ENCODE peak calls at places on chromosomes 12 and 14, in ten cellular contexts. I, D, W, V, F, O, G, X, Z and B are unnamed samples.

GRCh38 chr14:56247495-56248087 is 129.4 kb downstream of the PELI2 start:
- DNase-seq in I (no peak), D (peak; percentile 25), W (no peak), V (no peak), F (peak; percentile 18), O (no peak), G (no peak), X (no peak), Z (no peak), B (no peak)

GRCh38 chr14:100323121-100323941 is at the start of gene SLC25A47:
- DNase-seq in I (no peak), D (no peak), W (no peak), V (no peak), F (no peak), O (no peak), G (no peak), X (peak; percentile 46), Z (no peak), B (no peak)

GRCh38 chr12:113727651-113728061 is 238.5 kb downstream of the RBM19 start:
- DNase-seq in I (no peak), D (peak; percentile 54), W (peak; percentile 22), V (no peak), F (no peak), O (no peak), G (no peak), X (peak; percentile 74), Z (no peak), B (no peak)

GRCh38 chr12:68940731-68941130 is 7.8 kb upstream of the CPM start:
- DNase-seq in I (no peak), D (no peak), W (no peak), V (no peak), F (no peak), O (no peak), G (no peak), X (no peak), Z (no peak), B (no peak)

GRCh38 chr14:26841920-26842741 is 244.3 kb upstream of the NOVA1 start:
- DNase-seq in I (no peak), D (peak; percentile 97), W (peak; percentile 1), V (no peak), F (no peak), O (peak; percentile 38), G (peak; percentile 69), X (no peak), Z (peak; percentile 78), B (peak; percentile 85)

GRCh38 chr12:51973560-51973959 is 22.1 kb downstream of the ACVR1B start:
- DNase-seq in I (no peak), D (no peak), W (no peak), V (no peak), F (no peak), O (no peak), G (no peak), X (no peak), Z (no peak), B (no peak)

GRCh38 chr14:101358320-101358569 is 203.1 kb upstream of the DIO3 start:
- DNase-seq in I (no peak), D (no peak), W (no peak), V (no peak), F (no peak), O (no peak), G (no peak), X (no peak), Z (no peak), B (no peak)

GRCh38 chr14:99892406-99892805 is 99.2 kb downstream of the EML1 start:
- DNase-seq in I (no peak), D (peak; percentile 68), W (no peak), V (no peak), F (no peak), O (no peak), G (no peak), X (no peak), Z (no peak), B (no peak)

GRCh38 chr12:27337376-27337775 is 4.7 kb downstream of the BMAL2 start:
- DNase-seq in I (no peak), D (no peak), W (no peak), V (no peak), F (no peak), O (no peak), G (no peak), X (no peak), Z (no peak), B (no peak)

GRCh38 chr12:102316723-102317122 is 119.1 kb upstream of the PMCH start:
- DNase-seq in I (no peak), D (no peak), W (no peak), V (no peak), F (no peak), O (no peak), G (no peak), X (no peak), Z (no peak), B (no peak)

GRCh38 chr12:97396989-97397388 is 65.6 kb upstream of the RMST start:
- DNase-seq in I (no peak), D (no peak), W (no peak), V (no peak), F (no peak), O (no peak), G (no peak), X (peak; percentile 84), Z (no peak), B (no peak)

DNA sequence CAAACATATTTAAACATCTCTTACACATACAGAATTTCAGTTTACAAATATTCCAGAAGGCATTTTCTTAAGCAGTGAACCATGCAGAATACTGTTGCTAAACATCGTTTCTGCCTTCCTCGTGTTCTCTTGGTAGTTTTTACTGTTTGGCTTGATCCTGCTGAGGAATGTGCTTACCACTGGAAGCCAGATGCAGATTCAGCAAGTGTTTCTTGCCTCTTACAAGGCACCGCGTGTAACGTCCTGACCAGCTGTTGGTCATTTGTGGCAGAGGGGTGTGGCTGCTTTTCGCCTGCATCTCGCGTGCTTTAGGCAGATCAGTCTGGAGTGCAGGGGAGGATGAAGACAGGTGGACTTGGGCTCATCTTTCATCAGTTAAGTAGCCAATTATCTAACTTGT is 12.4 kb downstream of the EIF2B1 start:
- DNase-seq in I (no peak), D (no peak), W (no peak), V (no peak), F (no peak), O (no peak), G (no peak), X (no peak), Z (no peak), B (no peak)
- H3K36me3 ChIP-seq in I (peaks cover 63% of the 10 kb centered on the region), D (peaks cover 21% of the 10 kb centered on the region), W (peaks cover 31% of the 10 kb centered on the region), V (peaks cover 54% of the 10 kb centered on the region), F (peaks cover 93% of the 10 kb centered on the region), O (no peaks in the 10 kb centered on the region), G (no peaks in the 10 kb centered on the region), X (peaks cover 89% of the 10 kb centered on the region), Z (peaks cover 95% of the 10 kb centered on the region), B (no peaks in the 10 kb centered on the region)

GRCh38 chr14:106044515-106044914 is 518.1 kb downstream of the TMEM121 start:
- DNase-seq in I (no peak), D (no peak), W (no peak), V (no peak), F (no peak), O (no peak), G (no peak), X (no peak), Z (no peak), B (no peak)
- H3K9me3 ChIP-seq in I (no peaks in the 10 kb centered on the region), D (no peaks in the 10 kb centered on the region), W (no peaks in the 10 kb centered on the region), V (no peaks in the 10 kb centered on the region), F (no peaks in the 10 kb centered on the region), O (no peaks in the 10 kb centered on the region), G (peaks cover 10% of the 10 kb centered on the region), X (peaks cover 84% of the 10 kb centered on the region), Z (no peaks in the 10 kb centered on the region), B (no peaks in the 10 kb centered on the region)

DNA sequence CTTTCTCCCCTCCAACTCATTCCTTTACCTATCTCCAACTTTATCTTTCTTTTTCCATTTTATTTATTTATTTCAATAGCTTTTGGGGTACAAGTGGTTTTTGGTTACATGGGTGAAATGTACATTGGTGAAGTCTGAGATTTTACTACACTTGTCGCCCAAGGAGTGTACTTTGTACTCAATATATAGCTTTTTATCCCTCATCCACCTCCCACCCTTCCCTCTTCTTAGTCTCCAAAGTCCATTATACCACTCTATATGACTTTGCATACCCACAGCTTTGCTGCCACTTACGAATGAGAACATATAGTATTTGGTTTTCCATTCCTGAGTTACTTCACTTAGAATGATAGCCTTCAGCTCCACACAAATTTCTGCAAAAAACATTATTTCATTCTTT is 152.6 kb upstream of the NUDT4 start:
- DNase-seq in I (no peak), D (no peak), W (no peak), V (no peak), F (no peak), O (no peak), G (no peak), X (no peak), Z (no peak), B (no peak)
- H3K4me1 ChIP-seq in I (peaks cover 10% of the 10 kb centered on the region), D (peaks cover 6% of the 10 kb centered on the region), W (peaks cover 24% of the 10 kb centered on the region), V (peaks cover 8% of the 10 kb centered on the region), F (no peaks in the 10 kb centered on the region), O (peaks cover 2% of the 10 kb centered on the region), G (peaks cover 9% of the 10 kb centered on the region), X (no peaks in the 10 kb centered on the region), Z (no peaks in the 10 kb centered on the region), B (no peaks in the 10 kb centered on the region)

GRCh38 chr12:122371475-122372045 is 50.9 kb downstream of the CLIP1 start:
- DNase-seq in I (no peak), D (no peak), W (no peak), V (no peak), F (no peak), O (no peak), G (no peak), X (peak; percentile 40), Z (no peak), B (no peak)
- H3K36me3 ChIP-seq in I (peaks cover 3% of the 10 kb centered on the region), D (peaks cover 3% of the 10 kb centered on the region), W (peaks cover 5% of the 10 kb centered on the region), V (no peaks in the 10 kb centered on the region), F (peaks cover 11% of the 10 kb centered on the region), O (no peaks in the 10 kb centered on the region), G (no peaks in the 10 kb centered on the region), X (peaks cover 43% of the 10 kb centered on the region), Z (peaks cover 5% of the 10 kb centered on the region), B (no peaks in the 10 kb centered on the region)

GRCh38 chr12:90829044-90829443 is 125.9 kb downstream of the CCER1 start:
- DNase-seq in I (no peak), D (no peak), W (no peak), V (no peak), F (no peak), O (no peak), G (no peak), X (no peak), Z (no peak), B (no peak)

GRCh38 chr12:90828621-90829020 is 126.4 kb downstream of the CCER1 start:
- DNase-seq in I (no peak), D (no peak), W (no peak), V (no peak), F (no peak), O (no peak), G (no peak), X (no peak), Z (no peak), B (no peak)

GRCh38 chr12:90833228-90833627 is 121.7 kb downstream of the CCER1 start:
- DNase-seq in I (no peak), D (no peak), W (no peak), V (no peak), F (no peak), O (no peak), G (no peak), X (no peak), Z (no peak), B (no peak)

GRCh38 chr12:90831712-90832111 is 123.3 kb downstream of the CCER1 start:
- DNase-seq in I (no peak), D (no peak), W (no peak), V (no peak), F (no peak), O (no peak), G (no peak), X (no peak), Z (no peak), B (no peak)

GRCh38 chr12:90832427-90832826 is 122.5 kb downstream of the CCER1 start:
- DNase-seq in I (no peak), D (no peak), W (no peak), V (no peak), F (no peak), O (no peak), G (no peak), X (no peak), Z (no peak), B (no peak)
- H3K9me3 ChIP-seq in I (no peaks in the 10 kb centered on the region), D (no peaks in the 10 kb centered on the region), W (no peaks in the 10 kb centered on the region), V (no peaks in the 10 kb centered on the region), F (no peaks in the 10 kb centered on the region), O (no peaks in the 10 kb centered on the region), G (no peaks in the 10 kb centered on the region), X (no peaks in the 10 kb centered on the region), Z (no peaks in the 10 kb centered on the region), B (no peaks in the 10 kb centered on the region)